ENCODE peak calls at places on chromosomes 2 and 18, in five cellular contexts. One of them, this sample, is unnamed.
A peak's percentile ranks its signal among the peaks of the same experiment; 100 is the strongest.

GRCh38 chr2:1894578-1894977 is 150.3 kb upstream of the PXDN start:
- DNase-seq in SK-N-SH: no peak
- DNase-seq in D341Med: no peak
- DNase-seq in KG1: no peak
- DNase-seq in central memory CD8-positive, alpha-beta T cell: no peak
- DNase-seq in this sample: no peak

GRCh38 chr18:47882641-47883040 is 47.8 kb downstream of the SMAD2 start:
- DNase-seq in SK-N-SH: no peak
- DNase-seq in D341Med: no peak
- DNase-seq in KG1: no peak
- DNase-seq in central memory CD8-positive, alpha-beta T cell: no peak
- DNase-seq in this sample: no peak

GRCh38 chr2:158932246-158932645 is 36.2 kb upstream of the TANC1 start:
- DNase-seq in SK-N-SH: no peak
- DNase-seq in D341Med: no peak
- DNase-seq in KG1: no peak
- DNase-seq in central memory CD8-positive, alpha-beta T cell: no peak
- DNase-seq in this sample: no peak

GRCh38 chr2:137380610-137381009 is 583.7 kb upstream of the HNMT start:
- DNase-seq in SK-N-SH: no peak
- DNase-seq in D341Med: no peak
- DNase-seq in KG1: no peak
- DNase-seq in central memory CD8-positive, alpha-beta T cell: no peak
- DNase-seq in this sample: no peak

GRCh38 chr2:48250474-48250844 is 279.5 kb upstream of the STON1 start:
- DNase-seq in SK-N-SH: no peak
- DNase-seq in D341Med: no peak
- DNase-seq in KG1: no peak
- DNase-seq in central memory CD8-positive, alpha-beta T cell: no peak
- DNase-seq in this sample: no peak

GRCh38 chr2:129763190-129763846 is 216.1 kb upstream of the RAB6C start:
- DNase-seq in SK-N-SH: no peak
- DNase-seq in D341Med: no peak
- DNase-seq in KG1: no peak
- DNase-seq in central memory CD8-positive, alpha-beta T cell: no peak
- DNase-seq in this sample: no peak

GRCh38 chr2:145626301-145626700 is 1106.4 kb upstream of the ZEB2 start:
- DNase-seq in SK-N-SH: no peak
- DNase-seq in D341Med: no peak
- DNase-seq in KG1: no peak
- DNase-seq in central memory CD8-positive, alpha-beta T cell: no peak
- DNase-seq in this sample: no peak

GRCh38 chr2:96651793-96652192 is 9.2 kb downstream of the FER1L5 start:
- DNase-seq in SK-N-SH: no peak
- DNase-seq in D341Med: no peak
- DNase-seq in KG1: no peak
- DNase-seq in central memory CD8-positive, alpha-beta T cell: no peak
- DNase-seq in this sample: no peak

GRCh38 chr2:76546207-76546606 is 835.5 kb upstream of the GCFC2 start:
- DNase-seq in SK-N-SH: no peak
- DNase-seq in D341Med: no peak
- DNase-seq in KG1: no peak
- DNase-seq in central memory CD8-positive, alpha-beta T cell: no peak
- DNase-seq in this sample: no peak

GRCh38 chr18:75199327-75199726 is 9.6 kb downstream of the PTGR3 start:
- DNase-seq in SK-N-SH: no peak
- DNase-seq in D341Med: no peak
- DNase-seq in KG1: no peak
- DNase-seq in central memory CD8-positive, alpha-beta T cell: no peak
- DNase-seq in this sample: no peak

GRCh38 chr2:96505231-96505889 is at the start of gene NEURL3:
- DNase-seq in SK-N-SH: peak; percentile 17
- DNase-seq in D341Med: no peak
- DNase-seq in KG1: no peak
- DNase-seq in central memory CD8-positive, alpha-beta T cell: no peak
- DNase-seq in this sample: no peak

GRCh38 chr2:237566401-237567235 is at the start of gene PRLH:
- DNase-seq in SK-N-SH: no peak
- DNase-seq in D341Med: no peak
- DNase-seq in KG1: no peak
- DNase-seq in central memory CD8-positive, alpha-beta T cell: no peak
- DNase-seq in this sample: no peak

GRCh38 chr2:231512222-231512621 is 18.0 kb downstream of the NMUR1 start:
- DNase-seq in SK-N-SH: no peak
- DNase-seq in D341Med: no peak
- DNase-seq in KG1: no peak
- DNase-seq in central memory CD8-positive, alpha-beta T cell: no peak
- DNase-seq in this sample: no peak

GRCh38 chr2:60350791-60351190 is 202.7 kb downstream of the BCL11A start:
- DNase-seq in SK-N-SH: no peak
- DNase-seq in D341Med: no peak
- DNase-seq in KG1: no peak
- DNase-seq in central memory CD8-positive, alpha-beta T cell: no peak
- DNase-seq in this sample: no peak

GRCh38 chr2:207167129-207167923 is 1.6 kb upstream of the KLF7 start:
- DNase-seq in SK-N-SH: no peak
- DNase-seq in D341Med: no peak
- DNase-seq in KG1: peak; percentile 47
- DNase-seq in central memory CD8-positive, alpha-beta T cell: no peak
- DNase-seq in this sample: no peak

GRCh38 chr2:64688909-64689308 is 35.2 kb upstream of the SERTAD2 start:
- DNase-seq in SK-N-SH: no peak
- DNase-seq in D341Med: no peak
- DNase-seq in KG1: no peak
- DNase-seq in central memory CD8-positive, alpha-beta T cell: no peak
- DNase-seq in this sample: no peak

GRCh38 chr18:76710646-76711520 is 111.5 kb upstream of the ZNF236 start:
- DNase-seq in SK-N-SH: no peak
- DNase-seq in D341Med: no peak
- DNase-seq in KG1: no peak
- DNase-seq in central memory CD8-positive, alpha-beta T cell: no peak
- DNase-seq in this sample: no peak

GRCh38 chr2:165162466-165162865 is 41.4 kb downstream of the SCN3A start:
- DNase-seq in SK-N-SH: no peak
- DNase-seq in D341Med: no peak
- DNase-seq in KG1: no peak
- DNase-seq in central memory CD8-positive, alpha-beta T cell: no peak
- DNase-seq in this sample: no peak

GRCh38 chr18:43161528-43161927 is 46.0 kb upstream of the RIT2 start:
- DNase-seq in SK-N-SH: no peak
- DNase-seq in D341Med: no peak
- DNase-seq in KG1: no peak
- DNase-seq in central memory CD8-positive, alpha-beta T cell: no peak
- DNase-seq in this sample: no peak

GRCh38 chr18:67733094-67733493 is 216.6 kb upstream of the DSEL start:
- DNase-seq in SK-N-SH: no peak
- DNase-seq in D341Med: no peak
- DNase-seq in KG1: no peak
- DNase-seq in central memory CD8-positive, alpha-beta T cell: no peak
- DNase-seq in this sample: no peak

GRCh38 chr2:109141006-109141600 is 12.1 kb downstream of the SH3RF3 start:
- DNase-seq in SK-N-SH: no peak
- DNase-seq in D341Med: no peak
- DNase-seq in KG1: no peak
- DNase-seq in central memory CD8-positive, alpha-beta T cell: no peak
- DNase-seq in this sample: no peak

GRCh38 chr2:231387904-231388724 is 7.4 kb upstream of the B3GNT7 start:
- DNase-seq in SK-N-SH: peak; percentile 70
- DNase-seq in D341Med: no peak
- DNase-seq in KG1: no peak
- DNase-seq in central memory CD8-positive, alpha-beta T cell: no peak
- DNase-seq in this sample: peak; percentile 66

GRCh38 chr18:33630476-33630875 is 52.5 kb downstream of the ASXL3 start:
- DNase-seq in SK-N-SH: no peak
- DNase-seq in D341Med: no peak
- DNase-seq in KG1: no peak
- DNase-seq in central memory CD8-positive, alpha-beta T cell: no peak
- DNase-seq in this sample: no peak

GRCh38 chr2:126886201-126886905 is 12.3 kb upstream of the TEX51 start:
- DNase-seq in SK-N-SH: no peak
- DNase-seq in D341Med: no peak
- DNase-seq in KG1: peak; percentile 19
- DNase-seq in central memory CD8-positive, alpha-beta T cell: peak; percentile 24
- DNase-seq in this sample: peak; percentile 62

GRCh38 chr2:168624028-168624427 is 168.0 kb downstream of the CERS6 start:
- DNase-seq in SK-N-SH: no peak
- DNase-seq in D341Med: no peak
- DNase-seq in KG1: no peak
- DNase-seq in central memory CD8-positive, alpha-beta T cell: no peak
- DNase-seq in this sample: no peak

GRCh38 chr2:68835636-68836035 is 35.6 kb downstream of the BMP10 start:
- DNase-seq in SK-N-SH: no peak
- DNase-seq in D341Med: no peak
- DNase-seq in KG1: no peak
- DNase-seq in central memory CD8-positive, alpha-beta T cell: no peak
- DNase-seq in this sample: no peak

GRCh38 chr2:184527058-184527457 is 71.3 kb upstream of the ZNF804A start:
- DNase-seq in SK-N-SH: no peak
- DNase-seq in D341Med: no peak
- DNase-seq in KG1: no peak
- DNase-seq in central memory CD8-positive, alpha-beta T cell: no peak
- DNase-seq in this sample: no peak

GRCh38 chr2:8662239-8662879 is 19.5 kb upstream of the ID2 start:
- DNase-seq in SK-N-SH: peak; percentile 57
- DNase-seq in D341Med: no peak
- DNase-seq in KG1: no peak
- DNase-seq in central memory CD8-positive, alpha-beta T cell: no peak
- DNase-seq in this sample: no peak

GRCh38 chr2:27347641-27348040 is 8.9 kb downstream of the GTF3C2 start:
- DNase-seq in SK-N-SH: no peak
- DNase-seq in D341Med: no peak
- DNase-seq in KG1: no peak
- DNase-seq in central memory CD8-positive, alpha-beta T cell: no peak
- DNase-seq in this sample: no peak

GRCh38 chr2:207008105-207008990 is 69.0 kb downstream of the CPO start:
- DNase-seq in SK-N-SH: peak; percentile 22
- DNase-seq in D341Med: no peak
- DNase-seq in KG1: no peak
- DNase-seq in central memory CD8-positive, alpha-beta T cell: no peak
- DNase-seq in this sample: no peak

GRCh38 chr2:134202361-134202760 is 51.5 kb upstream of the MGAT5 start:
- DNase-seq in SK-N-SH: no peak
- DNase-seq in D341Med: peak; percentile 60
- DNase-seq in KG1: no peak
- DNase-seq in central memory CD8-positive, alpha-beta T cell: no peak
- DNase-seq in this sample: no peak

GRCh38 chr2:467543-467891 is 179.6 kb upstream of the ALKAL2 start:
- DNase-seq in SK-N-SH: no peak
- DNase-seq in D341Med: no peak
- DNase-seq in KG1: no peak
- DNase-seq in central memory CD8-positive, alpha-beta T cell: no peak
- DNase-seq in this sample: no peak

This sample was measured in psoas muscle.